ENCODE peak calls at places on chromosomes 7 and 10, in six cellular contexts. V, C, Z, N, S and B are unnamed samples.

GRCh38 chr7:7770228-7770627 is 51.8 kb upstream of the RPA3 start:
- DNase-seq in V (no peak), C (no peak), Z (no peak), N (no peak), S (no peak), B (no peak)

GRCh38 chr7:3089493-3089892 is 45.8 kb upstream of the CARD11 start:
- DNase-seq in V (no peak), C (no peak), Z (no peak), N (no peak), S (peak; percentile 75), B (peak; percentile 38)

GRCh38 chr10:12332572-12333381 is 16.6 kb upstream of the CAMK1D start:
- DNase-seq in V (no peak), C (no peak), Z (no peak), N (no peak), S (no peak), B (no peak)

GRCh38 chr10:21969326-21970287 is 33.9 kb downstream of the DNAJC1 start:
- DNase-seq in V (no peak), C (no peak), Z (no peak), N (no peak), S (no peak), B (no peak)

GRCh38 chr7:142796501-142797341 is 26.0 kb downstream of the PRSS2 start:
- DNase-seq in V (no peak), C (no peak), Z (no peak), N (no peak), S (peak; percentile 35), B (no peak)

GRCh38 chr10:78551184-78552005 is 517.4 kb upstream of the ZMIZ1 start:
- DNase-seq in V (peak; percentile 82), C (peak; percentile 83), Z (no peak), N (no peak), S (peak; percentile 84), B (peak; percentile 57)

GRCh38 chr7:6170571-6171531 is 101.6 kb downstream of the CYTH3 start:
- DNase-seq in V (no peak), C (no peak), Z (no peak), N (no peak), S (no peak), B (no peak)

GRCh38 chr10:117221156-117221711 is 19.7 kb upstream of the SLC18A2 start:
- DNase-seq in V (peak; percentile 92), C (peak; percentile 49), Z (no peak), N (no peak), S (peak; percentile 73), B (no peak)

GRCh38 chr10:71831646-71832552 is 19.2 kb downstream of the PSAP start:
- DNase-seq in V (no peak), C (no peak), Z (no peak), N (no peak), S (no peak), B (no peak)